ENCODE peak calls at places on chromosomes 5 and 9, in six cellular contexts. F is psoas muscle, I is frontal cortex, M is GM06990, R is GDM1, X is hypothalamus. U is an unnamed sample.

GRCh38 chr9:131276891-131277672 is 772 bp upstream of the FAM78A start:
- DNase-seq in F (peak; percentile 67), I (no peak), M (peak; percentile 53), R (no peak), X (no peak), U (no peak)

GRCh38 chr5:137320056-137321045 is 178.8 kb downstream of the SPOCK1 start:
- DNase-seq in F (no peak), I (peak; percentile 24), M (no peak), R (no peak), X (no peak), U (peak; percentile 16)

GRCh38 chr9:98099898-98100297 is 19.1 kb downstream of the TRIM14 start:
- DNase-seq in F (no peak), I (no peak), M (no peak), R (no peak), X (no peak), U (no peak)

GRCh38 chr9:135075234-135076142 is 12.0 kb upstream of the OLFM1 start:
- DNase-seq in F (peak; percentile 78), I (peak; percentile 72), M (no peak), R (no peak), X (peak; percentile 60), U (no peak)

GRCh38 chr9:135038826-135039225 is 48.6 kb upstream of the OLFM1 start:
- DNase-seq in F (no peak), I (no peak), M (no peak), R (no peak), X (no peak), U (no peak)

GRCh38 chr5:107937198-107937597 is 266.5 kb upstream of the EFNA5 start:
- DNase-seq in F (no peak), I (no peak), M (no peak), R (no peak), X (no peak), U (no peak)

GRCh38 chr9:35909687-35910612 is 660 bp downstream of the SPAAR start:
- DNase-seq in F (peak; percentile 68), I (no peak), M (no peak), R (no peak), X (no peak), U (peak; percentile 54)

GRCh38 chr5:39618391-39618790 is 193.6 kb upstream of the DAB2 start:
- DNase-seq in F (no peak), I (no peak), M (no peak), R (no peak), X (no peak), U (no peak)

GRCh38 chr5:24530907-24531306 is 113.9 kb downstream of the CDH10 start:
- DNase-seq in F (no peak), I (no peak), M (no peak), R (no peak), X (no peak), U (no peak)

GRCh38 chr9:68981825-68982224 is 32.1 kb downstream of the PRKACG start:
- DNase-seq in F (no peak), I (no peak), M (no peak), R (peak; percentile 23), X (no peak), U (no peak)

GRCh38 chr5:18605186-18605585 is 970.9 kb downstream of the TAF11L14 start:
- DNase-seq in F (no peak), I (no peak), M (no peak), R (no peak), X (no peak), U (no peak)

GRCh38 chr5:155539958-155540595 is 526.5 kb downstream of the KIF4B start:
- DNase-seq in F (no peak), I (no peak), M (no peak), R (no peak), X (no peak), U (no peak)

GRCh38 chr5:134223406-134224251 is 2.2 kb downstream of the PPP2CA start:
- DNase-seq in F (no peak), I (no peak), M (no peak), R (no peak), X (no peak), U (no peak)

GRCh38 chr5:15807248-15807647 is 307.3 kb downstream of the FBXL7 start:
- DNase-seq in F (no peak), I (no peak), M (no peak), R (no peak), X (no peak), U (no peak)

GRCh38 chr5:127055880-127056653 is 17.2 kb downstream of the C5orf63 start:
- DNase-seq in F (no peak), I (no peak), M (no peak), R (no peak), X (no peak), U (no peak)